ENCODE peak calls at places on chromosomes 3 and 15, in five cellular contexts. F, G, X, W and R are unnamed samples.

GRCh38 chr3:66659056-66659455 is 158.2 kb upstream of the LRIG1 start:
- DNase-seq in G (no peak), X (no peak), W (no peak), F (no peak), R (no peak)

GRCh38 chr15:69472046-69472445 is 19.4 kb downstream of the RPLP1 start:
- DNase-seq in F (no peak), G (no peak), W (no peak), X (no peak), R (no peak)

GRCh38 chr3:157531771-157532170 is 28.6 kb upstream of the VEPH1 start:
- DNase-seq in F (no peak), W (no peak), G (peak), X (no peak), R (no peak)

GRCh38 chr3:79477242-79477641 is 290.6 kb downstream of the ROBO1 start:
- DNase-seq in F (peak), W (no peak), X (no peak), G (no peak), R (no peak)

GRCh38 chr3:12663311-12663935 is 494 bp downstream of the RAF1 start:
- DNase-seq in X (peak), W (peak), F (peak), G (peak), R (no peak)

GRCh38 chr3:160860346-160860745 is 104.3 kb downstream of the PPM1L start:
- DNase-seq in F (no peak), X (no peak), G (no peak), W (no peak), R (no peak)

GRCh38 chr15:85515212-85515611 is 134.8 kb downstream of the AKAP13 start:
- DNase-seq in W (no peak), X (no peak), F (no peak), G (peak), R (no peak)

GRCh38 chr3:66004244-66004643 is 34.5 kb downstream of the MAGI1 start:
- DNase-seq in G (no peak), W (no peak), X (no peak), F (no peak), R (no peak)

GRCh38 chr15:82064824-82065223 is 19.0 kb upstream of the MEX3B start:
- DNase-seq in G (peak), X (no peak), W (no peak), F (no peak), R (no peak)

GRCh38 chr15:49863431-49864205 is 242.8 kb downstream of the DTWD1 start:
- DNase-seq in X (no peak), F (no peak), G (peak), W (no peak), R (no peak)

GRCh38 chr3:44648564-44649229 is at the start of gene ZNF35:
- DNase-seq in X (peak), F (peak), G (peak), W (peak), R (peak)

GRCh38 chr3:171874879-171875278 is 31.7 kb downstream of the TMEM212 start:
- DNase-seq in W (no peak), X (peak), G (peak), F (no peak), R (no peak)

GRCh38 chr3:113223831-113224240 is 12.5 kb downstream of the BOC start:
- DNase-seq in F (no peak), W (peak), X (no peak), G (no peak), R (no peak)

GRCh38 chr3:47433796-47434195 is 41.9 kb downstream of the SCAP start:
- DNase-seq in G (no peak), W (peak), F (peak), X (no peak), R (no peak)

GRCh38 chr3:50430186-50430585 is 70.9 kb upstream of the TMEM115 start:
- DNase-seq in X (no peak), W (no peak), G (no peak), F (no peak), R (no peak)

GRCh38 chr3:12143949-12144504 is 14.7 kb downstream of the TIMP4 start:
- DNase-seq in F (no peak), X (no peak), W (peak), G (peak), R (no peak)

GRCh38 chr3:184765730-184766074 is 46.3 kb upstream of the VPS8 start:
- DNase-seq in W (peak), F (no peak), X (no peak), G (peak), R (no peak)

GRCh38 chr15:52407374-52407773 is 111.8 kb upstream of the MYO5C start:
- DNase-seq in X (no peak), G (no peak), F (no peak), W (no peak), R (no peak)

GRCh38 chr3:128794067-128794768 is 68.2 kb downstream of the RAB7A start:
- DNase-seq in F (no peak), W (no peak), X (peak), G (peak), R (no peak)

GRCh38 chr15:72369964-72370363 is 5.8 kb downstream of the HEXA start:
- DNase-seq in W (no peak), G (peak), F (no peak), X (no peak), R (peak)

GRCh38 chr3:52384009-52384761 is 60.7 kb downstream of the SEMA3G start:
- DNase-seq in W (no peak), G (no peak), X (no peak), F (no peak), R (no peak)

GRCh38 chr3:188950832-188951489 is 220.8 kb upstream of the TPRG1 start:
- DNase-seq in W (peak), X (peak), G (peak), F (no peak), R (peak)

GRCh38 chr3:63043631-63044030 is 168.4 kb upstream of the CADPS start:
- DNase-seq in G (peak), F (peak), W (peak), X (no peak), R (no peak)

GRCh38 chr3:46921871-46922271 is 44.4 kb downstream of the PTH1R start:
- DNase-seq in X (no peak), G (no peak), F (no peak), W (peak), R (no peak)

GRCh38 chr3:126057547-126057819 is 26.4 kb downstream of the SLC41A3 start:
- DNase-seq in G (no peak), W (no peak), X (no peak), F (no peak), R (no peak)

GRCh38 chr3:143343944-143344343 is 224.4 kb downstream of the CHST2 start:
- DNase-seq in G (no peak), W (no peak), F (no peak), X (no peak), R (no peak)

GRCh38 chr3:196988241-196989029 is 19.8 kb upstream of the PIGZ start:
- DNase-seq in X (no peak), W (peak), F (peak), G (no peak), R (no peak)

GRCh38 chr3:57354768-57355167 is 62.3 kb upstream of the ASB14 start:
- DNase-seq in G (no peak), F (no peak), W (no peak), X (no peak), R (no peak)

GRCh38 chr3:120148187-120148954 is 54.1 kb upstream of the GSK3B start:
- DNase-seq in W (no peak), G (no peak), F (no peak), X (no peak), R (no peak)

GRCh38 chr15:81196576-81197254 is at the start of gene IL16:
- DNase-seq in F (no peak), G (no peak), X (no peak), W (no peak), R (no peak)

GRCh38 chr15:90895571-90896117 is 7.5 kb upstream of the MAN2A2 start:
- DNase-seq in X (no peak), W (no peak), F (no peak), G (peak), R (no peak)